ENCODE peak calls at places on chromosomes 2 and 18, in four cellular contexts. Y, H, Q and X are unnamed samples.

GRCh38 chr2:85264471-85264870 is 63.3 kb downstream of the TGOLN2 start:
- DNase-seq in Y (no peak), H (peak), Q (peak), X (no peak)

GRCh38 chr18:12435867-12436266 is 28.1 kb downstream of the PRELID3A start:
- DNase-seq in Y (no peak), H (no peak), Q (no peak), X (no peak)

GRCh38 chr2:200426754-200427153 is 83.1 kb downstream of the KCTD18 start:
- DNase-seq in Y (no peak), H (no peak), Q (no peak), X (no peak)

GRCh38 chr2:55012648-55013484 is 37.4 kb downstream of the RTN4 start:
- DNase-seq in Y (no peak), H (no peak), Q (no peak), X (no peak)

GRCh38 chr2:178271629-178272333 is 77.5 kb downstream of the OSBPL6 start:
- DNase-seq in Y (no peak), H (no peak), Q (no peak), X (peak)

GRCh38 chr2:8840475-8841091 is 3.2 kb upstream of the KIDINS220 start:
- DNase-seq in Y (no peak), H (no peak), Q (no peak), X (no peak)

GRCh38 chr2:55961318-55961911 is 37.8 kb upstream of the EFEMP1 start:
- DNase-seq in Y (no peak), H (peak), Q (peak), X (peak)

GRCh38 chr18:63881851-63882250 is 5.7 kb upstream of the SERPINB2 start:
- DNase-seq in Y (no peak), H (peak), Q (no peak), X (no peak)

GRCh38 chr2:219059725-219060682 is 717 bp downstream of the IHH start:
- DNase-seq in Y (no peak), H (no peak), Q (peak), X (no peak)

GRCh38 chr18:43303376-43303775 is 26.1 kb upstream of the SYT4 start:
- DNase-seq in Y (no peak), H (no peak), Q (no peak), X (no peak)

GRCh38 chr2:54176577-54176976 is 61.2 kb downstream of the ACYP2 start:
- DNase-seq in Y (no peak), H (peak), Q (peak), X (peak)

GRCh38 chr2:149431337-149431736 is 101.0 kb downstream of the LYPD6 start:
- DNase-seq in Y (no peak), H (peak), Q (no peak), X (no peak)

GRCh38 chr2:80651435-80651834 is 346.9 kb upstream of the LRRTM1 start:
- DNase-seq in Y (no peak), H (no peak), Q (no peak), X (no peak)

GRCh38 chr2:233234264-233234663 is 17.2 kb upstream of the ATG16L1 start:
- DNase-seq in Y (peak), H (no peak), Q (no peak), X (no peak)

GRCh38 chr2:96470089-96470488 is 35.1 kb downstream of the NEURL3 start:
- DNase-seq in Y (no peak), H (no peak), Q (no peak), X (no peak)

GRCh38 chr18:26317353-26317865 is 91.2 kb downstream of the TAF4B start:
- DNase-seq in Y (no peak), H (peak), Q (no peak), X (no peak)

GRCh38 chr2:67560818-67561221 is 163.7 kb downstream of the ETAA1 start:
- DNase-seq in Y (no peak), H (no peak), Q (no peak), X (no peak)

GRCh38 chr2:139383532-139383931 is 603.3 kb upstream of the NXPH2 start:
- DNase-seq in Y (no peak), H (no peak), Q (no peak), X (no peak)

GRCh38 chr2:211760103-211760502 is 778.5 kb downstream of the ERBB4 start:
- DNase-seq in Y (no peak), H (no peak), Q (no peak), X (no peak)

GRCh38 chr18:75066936-75067335 is 142.0 kb downstream of the PTGR3 start:
- DNase-seq in Y (no peak), H (no peak), Q (no peak), X (no peak)

GRCh38 chr2:173008786-173009185 is 66.9 kb upstream of the MAP3K20 start:
- DNase-seq in Y (no peak), H (no peak), Q (no peak), X (no peak)

GRCh38 chr18:11541179-11541578 is 68.2 kb upstream of the SLC35G4 start:
- DNase-seq in Y (no peak), H (no peak), Q (no peak), X (no peak)

GRCh38 chr2:44927979-44928659 is 13.4 kb upstream of the SIX3 start:
- DNase-seq in Y (no peak), H (no peak), Q (no peak), X (no peak)

GRCh38 chr2:42996528-42996927 is 204.1 kb upstream of the HAAO start:
- DNase-seq in Y (no peak), H (no peak), Q (no peak), X (no peak)

GRCh38 chr2:201466050-201466660 is 14.6 kb downstream of the STRADB start:
- DNase-seq in Y (no peak), H (no peak), Q (no peak), X (no peak)